ENCODE peak calls at places on chromosomes 13 and 19, in nine cellular contexts. One of them, this sample, is unnamed.

GRCh38 chr13:46010148-46010547 is 42.4 kb downstream of the ZC3H13 start:
- DNase-seq in hypothalamus: no peak
- DNase-seq in fibroblast of lung: peak
- DNase-seq in stimulated activated CD4-positive, alpha-beta T cell treated with anti-CD3 and anti-CD28 coated beads, TNF-alpha, amount 100 ng/mL, for 24 hours: no peak
- DNase-seq in HCEC 1CT: no peak
- DNase-seq in activated CD4-positive, alpha-beta T cell treated with anti-CD3 and anti-CD28 coated beads, Interleukin-2, amount 50 U/mL, for 1 hour: no peak
- DNase-seq in mucosa of gallbladder: no peak
- DNase-seq in uterus: no peak
- DNase-seq in endothelial cell: peak
- DNase-seq in this sample: no peak

GRCh38 chr13:97627566-97627965 is 193.6 kb downstream of the RAP2A start:
- DNase-seq in hypothalamus: no peak
- DNase-seq in fibroblast of lung: peak
- DNase-seq in stimulated activated CD4-positive, alpha-beta T cell treated with anti-CD3 and anti-CD28 coated beads, TNF-alpha, amount 100 ng/mL, for 24 hours: no peak
- DNase-seq in HCEC 1CT: peak
- DNase-seq in activated CD4-positive, alpha-beta T cell treated with anti-CD3 and anti-CD28 coated beads, Interleukin-2, amount 50 U/mL, for 1 hour: no peak
- DNase-seq in mucosa of gallbladder: peak
- DNase-seq in uterus: peak
- DNase-seq in endothelial cell: no peak
- DNase-seq in this sample: no peak

GRCh38 chr19:540867-541637 is 2.8 kb upstream of the GZMM start:
- DNase-seq in hypothalamus: no peak
- DNase-seq in fibroblast of lung: no peak
- DNase-seq in stimulated activated CD4-positive, alpha-beta T cell treated with anti-CD3 and anti-CD28 coated beads, TNF-alpha, amount 100 ng/mL, for 24 hours: no peak
- DNase-seq in HCEC 1CT: no peak
- DNase-seq in activated CD4-positive, alpha-beta T cell treated with anti-CD3 and anti-CD28 coated beads, Interleukin-2, amount 50 U/mL, for 1 hour: no peak
- DNase-seq in mucosa of gallbladder: no peak
- DNase-seq in uterus: no peak
- DNase-seq in endothelial cell: no peak
- DNase-seq in this sample: no peak

GRCh38 chr13:109451726-109452125 is 334.7 kb downstream of the IRS2 start:
- DNase-seq in hypothalamus: no peak
- DNase-seq in fibroblast of lung: no peak
- DNase-seq in stimulated activated CD4-positive, alpha-beta T cell treated with anti-CD3 and anti-CD28 coated beads, TNF-alpha, amount 100 ng/mL, for 24 hours: no peak
- DNase-seq in HCEC 1CT: no peak
- DNase-seq in activated CD4-positive, alpha-beta T cell treated with anti-CD3 and anti-CD28 coated beads, Interleukin-2, amount 50 U/mL, for 1 hour: no peak
- DNase-seq in mucosa of gallbladder: no peak
- DNase-seq in uterus: no peak
- DNase-seq in endothelial cell: no peak
- DNase-seq in this sample: no peak

GRCh38 chr19:51702754-51703654 is 9.9 kb downstream of the SPACA6 start:
- DNase-seq in hypothalamus: no peak
- DNase-seq in fibroblast of lung: no peak
- DNase-seq in stimulated activated CD4-positive, alpha-beta T cell treated with anti-CD3 and anti-CD28 coated beads, TNF-alpha, amount 100 ng/mL, for 24 hours: no peak
- DNase-seq in HCEC 1CT: no peak
- DNase-seq in activated CD4-positive, alpha-beta T cell treated with anti-CD3 and anti-CD28 coated beads, Interleukin-2, amount 50 U/mL, for 1 hour: no peak
- DNase-seq in mucosa of gallbladder: peak
- DNase-seq in uterus: peak
- DNase-seq in endothelial cell: no peak
- DNase-seq in this sample: no peak

GRCh38 chr19:55902080-55902751 is 29.9 kb downstream of the NLRP13 start:
- DNase-seq in hypothalamus: no peak
- DNase-seq in fibroblast of lung: no peak
- DNase-seq in stimulated activated CD4-positive, alpha-beta T cell treated with anti-CD3 and anti-CD28 coated beads, TNF-alpha, amount 100 ng/mL, for 24 hours: no peak
- DNase-seq in HCEC 1CT: no peak
- DNase-seq in activated CD4-positive, alpha-beta T cell treated with anti-CD3 and anti-CD28 coated beads, Interleukin-2, amount 50 U/mL, for 1 hour: no peak
- DNase-seq in mucosa of gallbladder: no peak
- DNase-seq in uterus: no peak
- DNase-seq in endothelial cell: no peak
- DNase-seq in this sample: no peak

GRCh38 chr13:98338312-98338711 is 161.2 kb upstream of the RNF113B start:
- DNase-seq in hypothalamus: no peak
- DNase-seq in fibroblast of lung: no peak
- DNase-seq in stimulated activated CD4-positive, alpha-beta T cell treated with anti-CD3 and anti-CD28 coated beads, TNF-alpha, amount 100 ng/mL, for 24 hours: no peak
- DNase-seq in HCEC 1CT: no peak
- DNase-seq in activated CD4-positive, alpha-beta T cell treated with anti-CD3 and anti-CD28 coated beads, Interleukin-2, amount 50 U/mL, for 1 hour: no peak
- DNase-seq in mucosa of gallbladder: no peak
- DNase-seq in uterus: no peak
- DNase-seq in endothelial cell: no peak
- DNase-seq in this sample: no peak

GRCh38 chr19:31232220-31232619 is 117.0 kb downstream of the TSHZ3 start:
- DNase-seq in hypothalamus: no peak
- DNase-seq in fibroblast of lung: peak
- DNase-seq in stimulated activated CD4-positive, alpha-beta T cell treated with anti-CD3 and anti-CD28 coated beads, TNF-alpha, amount 100 ng/mL, for 24 hours: no peak
- DNase-seq in HCEC 1CT: no peak
- DNase-seq in activated CD4-positive, alpha-beta T cell treated with anti-CD3 and anti-CD28 coated beads, Interleukin-2, amount 50 U/mL, for 1 hour: no peak
- DNase-seq in mucosa of gallbladder: no peak
- DNase-seq in uterus: no peak
- DNase-seq in endothelial cell: no peak
- DNase-seq in this sample: no peak

GRCh38 chr13:60439201-60439600 is 42.2 kb downstream of the TDRD3 start:
- DNase-seq in hypothalamus: no peak
- DNase-seq in fibroblast of lung: no peak
- DNase-seq in stimulated activated CD4-positive, alpha-beta T cell treated with anti-CD3 and anti-CD28 coated beads, TNF-alpha, amount 100 ng/mL, for 24 hours: no peak
- DNase-seq in HCEC 1CT: no peak
- DNase-seq in activated CD4-positive, alpha-beta T cell treated with anti-CD3 and anti-CD28 coated beads, Interleukin-2, amount 50 U/mL, for 1 hour: no peak
- DNase-seq in mucosa of gallbladder: no peak
- DNase-seq in uterus: no peak
- DNase-seq in endothelial cell: no peak
- DNase-seq in this sample: no peak

GRCh38 chr13:98958443-98958794 is 19.4 kb downstream of the DOCK9 start:
- DNase-seq in hypothalamus: no peak
- DNase-seq in fibroblast of lung: no peak
- DNase-seq in stimulated activated CD4-positive, alpha-beta T cell treated with anti-CD3 and anti-CD28 coated beads, TNF-alpha, amount 100 ng/mL, for 24 hours: no peak
- DNase-seq in HCEC 1CT: no peak
- DNase-seq in activated CD4-positive, alpha-beta T cell treated with anti-CD3 and anti-CD28 coated beads, Interleukin-2, amount 50 U/mL, for 1 hour: no peak
- DNase-seq in mucosa of gallbladder: no peak
- DNase-seq in uterus: no peak
- DNase-seq in endothelial cell: no peak
- DNase-seq in this sample: no peak

GRCh38 chr13:40438999-40439797 is 227.2 kb downstream of the FOXO1 start:
- DNase-seq in hypothalamus: no peak
- DNase-seq in fibroblast of lung: peak
- DNase-seq in stimulated activated CD4-positive, alpha-beta T cell treated with anti-CD3 and anti-CD28 coated beads, TNF-alpha, amount 100 ng/mL, for 24 hours: no peak
- DNase-seq in HCEC 1CT: peak
- DNase-seq in activated CD4-positive, alpha-beta T cell treated with anti-CD3 and anti-CD28 coated beads, Interleukin-2, amount 50 U/mL, for 1 hour: no peak
- DNase-seq in mucosa of gallbladder: no peak
- DNase-seq in uterus: no peak
- DNase-seq in endothelial cell: no peak
- DNase-seq in this sample: no peak

GRCh38 chr13:47545206-47545605 is 455.9 kb downstream of the SUCLA2 start:
- DNase-seq in hypothalamus: no peak
- DNase-seq in fibroblast of lung: no peak
- DNase-seq in stimulated activated CD4-positive, alpha-beta T cell treated with anti-CD3 and anti-CD28 coated beads, TNF-alpha, amount 100 ng/mL, for 24 hours: no peak
- DNase-seq in HCEC 1CT: no peak
- DNase-seq in activated CD4-positive, alpha-beta T cell treated with anti-CD3 and anti-CD28 coated beads, Interleukin-2, amount 50 U/mL, for 1 hour: no peak
- DNase-seq in mucosa of gallbladder: no peak
- DNase-seq in uterus: no peak
- DNase-seq in endothelial cell: no peak
- DNase-seq in this sample: no peak

GRCh38 chr19:13978306-13978705 is 26.0 kb downstream of the DCAF15 start:
- DNase-seq in hypothalamus: peak
- DNase-seq in fibroblast of lung: peak
- DNase-seq in stimulated activated CD4-positive, alpha-beta T cell treated with anti-CD3 and anti-CD28 coated beads, TNF-alpha, amount 100 ng/mL, for 24 hours: peak
- DNase-seq in HCEC 1CT: no peak
- DNase-seq in activated CD4-positive, alpha-beta T cell treated with anti-CD3 and anti-CD28 coated beads, Interleukin-2, amount 50 U/mL, for 1 hour: no peak
- DNase-seq in mucosa of gallbladder: peak
- DNase-seq in uterus: peak
- DNase-seq in endothelial cell: peak
- DNase-seq in this sample: no peak

GRCh38 chr13:40406405-40407138 is 259.9 kb downstream of the FOXO1 start:
- DNase-seq in hypothalamus: no peak
- DNase-seq in fibroblast of lung: peak
- DNase-seq in stimulated activated CD4-positive, alpha-beta T cell treated with anti-CD3 and anti-CD28 coated beads, TNF-alpha, amount 100 ng/mL, for 24 hours: no peak
- DNase-seq in HCEC 1CT: peak
- DNase-seq in activated CD4-positive, alpha-beta T cell treated with anti-CD3 and anti-CD28 coated beads, Interleukin-2, amount 50 U/mL, for 1 hour: no peak
- DNase-seq in mucosa of gallbladder: no peak
- DNase-seq in uterus: no peak
- DNase-seq in endothelial cell: no peak
- DNase-seq in this sample: no peak

GRCh38 chr13:43246382-43246781 is 223.0 kb downstream of the DNAJC15 start:
- DNase-seq in hypothalamus: no peak
- DNase-seq in fibroblast of lung: no peak
- DNase-seq in stimulated activated CD4-positive, alpha-beta T cell treated with anti-CD3 and anti-CD28 coated beads, TNF-alpha, amount 100 ng/mL, for 24 hours: no peak
- DNase-seq in HCEC 1CT: no peak
- DNase-seq in activated CD4-positive, alpha-beta T cell treated with anti-CD3 and anti-CD28 coated beads, Interleukin-2, amount 50 U/mL, for 1 hour: no peak
- DNase-seq in mucosa of gallbladder: no peak
- DNase-seq in uterus: no peak
- DNase-seq in endothelial cell: no peak
- DNase-seq in this sample: no peak

This sample was measured in cerebellar nuclear complex.